ENCODE peak calls at places on chromosome 5, in eight cellular contexts. Q is fibroblast of lung, C is BE2C, V is PC-3, N is left ventricle myocardium inferior, F is stomach, P is bronchial epithelial cell, A is heart left ventricle. D is an unnamed sample.
A peak's percentile ranks its signal among the peaks of the same experiment; 100 is the strongest.

GRCh38 chr5:64688965-64689364 is 1.3 kb upstream of the SHISAL2B start:
- DNase-seq in Q (no peak), C (no peak), V (no peak), N (no peak), F (no peak), P (no peak), A (no peak), D (no peak)

GRCh38 chr5:174625591-174626365 is 98.6 kb upstream of the MSX2 start:
- DNase-seq in Q (no peak), C (no peak), V (no peak), N (no peak), F (no peak), P (no peak), A (no peak), D (no peak)

GRCh38 chr5:180084638-180085561 is 13.3 kb upstream of the RNF130 start:
- DNase-seq in Q (no peak), C (no peak), V (peak; percentile 33), N (no peak), F (peak; percentile 83), P (peak; percentile 44), A (no peak), D (no peak)

GRCh38 chr5:7908317-7908716 is 39.4 kb downstream of the MTRR start:
- DNase-seq in Q (no peak), C (no peak), V (no peak), N (no peak), F (no peak), P (no peak), A (no peak), D (no peak)

GRCh38 chr5:4576161-4576748 is 563.9 kb upstream of the ADAMTS16 start:
- DNase-seq in Q (peak; percentile 87), C (no peak), V (no peak), N (no peak), F (no peak), P (peak; percentile 9), A (no peak), D (no peak)

GRCh38 chr5:137442660-137443059 is 56.5 kb downstream of the SPOCK1 start:
- DNase-seq in Q (no peak), C (no peak), V (no peak), N (no peak), F (no peak), P (no peak), A (no peak), D (no peak)

GRCh38 chr5:126234563-126235195 is 188.5 kb upstream of the GRAMD2B start:
- DNase-seq in Q (peak; percentile 34), C (peak; percentile 60), V (peak; percentile 60), N (no peak), F (no peak), P (peak; percentile 57), A (no peak), D (no peak)

GRCh38 chr5:112918679-112919078 is 3.3 kb downstream of the REEP5 start:
- DNase-seq in Q (peak; percentile 8), C (no peak), V (no peak), N (no peak), F (no peak), P (no peak), A (no peak), D (no peak)

GRCh38 chr5:154653764-154654483 is 101.3 kb upstream of the LARP1 start:
- DNase-seq in Q (no peak), C (peak; percentile 93), V (no peak), N (no peak), F (no peak), P (no peak), A (no peak), D (no peak)

GRCh38 chr5:50965621-50966362 is 299.4 kb downstream of the PARP8 start:
- DNase-seq in Q (no peak), C (no peak), V (no peak), N (no peak), F (no peak), P (no peak), A (no peak), D (no peak)

GRCh38 chr5:67976812-67977455 is 238.6 kb upstream of the PIK3R1 start:
- DNase-seq in Q (peak; percentile 7), C (no peak), V (no peak), N (no peak), F (no peak), P (no peak), A (no peak), D (no peak)

GRCh38 chr5:142979636-142980035 is 209.5 kb downstream of the ARHGAP26 start:
- DNase-seq in Q (peak; percentile 13), C (no peak), V (peak; percentile 23), N (no peak), F (no peak), P (no peak), A (no peak), D (no peak)

GRCh38 chr5:78483809-78484521 is 123.5 kb downstream of the SCAMP1 start:
- DNase-seq in Q (peak; percentile 54), C (no peak), V (peak; percentile 17), N (no peak), F (no peak), P (peak; percentile 63), A (no peak), D (peak; percentile 48)

GRCh38 chr5:88269222-88269771 is 652 bp upstream of the TMEM161B start:
- DNase-seq in Q (peak; percentile 30), C (no peak), V (peak; percentile 25), N (no peak), F (no peak), P (peak; percentile 44), A (no peak), D (peak; percentile 32)

GRCh38 chr5:44365351-44365750 is 23.9 kb downstream of the FGF10 start:
- DNase-seq in Q (no peak), C (no peak), V (no peak), N (no peak), F (no peak), P (peak; percentile 7), A (no peak), D (no peak)

GRCh38 chr5:137190441-137190840 is 308.7 kb downstream of the SPOCK1 start:
- DNase-seq in Q (peak; percentile 83), C (no peak), V (peak; percentile 77), N (no peak), F (no peak), P (peak; percentile 49), A (no peak), D (no peak)

GRCh38 chr5:126525630-126526245 is 69.3 kb downstream of the ALDH7A1 start:
- DNase-seq in Q (no peak), C (peak; percentile 44), V (no peak), N (peak; percentile 76), F (peak; percentile 43), P (peak; percentile 48), A (peak; percentile 81), D (no peak)

GRCh38 chr5:33711094-33711670 is 180.6 kb downstream of the ADAMTS12 start:
- DNase-seq in Q (no peak), C (no peak), V (no peak), N (peak; percentile 33), F (no peak), P (no peak), A (no peak), D (no peak)

GRCh38 chr5:97046270-97046982 is 96.0 kb downstream of the LIX1 start:
- DNase-seq in Q (peak; percentile 15), C (no peak), V (peak; percentile 22), N (no peak), F (no peak), P (peak; percentile 32), A (no peak), D (no peak)

GRCh38 chr5:150176745-150177485 is 10.3 kb downstream of the CDX1 start:
- DNase-seq in Q (peak; percentile 17), C (no peak), V (no peak), N (no peak), F (no peak), P (no peak), A (no peak), D (no peak)

GRCh38 chr5:176545737-176546509 is 3.2 kb upstream of the CDHR2 start:
- DNase-seq in Q (no peak), C (no peak), V (peak; percentile 75), N (no peak), F (peak; percentile 64), P (peak; percentile 93), A (no peak), D (no peak)

GRCh38 chr5:150511641-150512367 is 3.9 kb downstream of the NDST1 start:
- DNase-seq in Q (peak; percentile 82), C (peak; percentile 76), V (peak; percentile 66), N (no peak), F (peak; percentile 69), P (peak; percentile 75), A (peak; percentile 63), D (no peak)

DNA sequence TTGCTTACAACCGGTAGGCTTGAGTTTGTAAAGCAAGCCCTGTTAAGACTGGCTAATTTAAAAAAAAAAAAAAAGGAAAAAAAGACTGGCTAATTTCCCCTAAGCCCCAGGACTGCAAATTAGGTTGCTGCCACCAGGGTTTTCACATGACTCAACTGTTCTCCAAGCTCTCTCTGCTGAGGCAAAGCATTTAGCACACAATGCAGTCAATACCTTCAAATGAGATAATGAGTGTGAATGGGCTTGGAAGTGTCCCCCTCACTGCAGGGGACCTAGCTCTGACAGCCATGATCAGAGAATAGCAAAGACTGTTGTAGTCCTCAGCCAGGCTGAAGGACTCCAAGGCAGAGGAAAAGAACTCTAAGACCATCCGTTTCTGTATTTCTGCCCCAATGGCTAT is 42.8 kb upstream of the ZSWIM6 start:
- DNase-seq in Q (no peak), C (no peak), V (no peak), N (no peak), F (no peak), P (no peak), A (no peak), D (no peak)
- TF ChIP-seq CTCF in Q (no peak), C (no peak), V (no peak), N (no peak), F (no peak), P (peak; percentile 10), A (no peak), D (no peak)

GRCh38 chr5:55031492-55031891 is 7.4 kb downstream of the GZMK start:
- DNase-seq in Q (peak; percentile 33), C (no peak), V (no peak), N (no peak), F (no peak), P (no peak), A (no peak), D (no peak)
- H3K4me3 ChIP-seq in Q (no peak overlapping the region), C (no peak overlapping the region), V (no peak overlapping the region), N (no peak overlapping the region), F (no peak overlapping the region), P (no peak overlapping the region), A (no peak overlapping the region), D (no peak overlapping the region)

DNA sequence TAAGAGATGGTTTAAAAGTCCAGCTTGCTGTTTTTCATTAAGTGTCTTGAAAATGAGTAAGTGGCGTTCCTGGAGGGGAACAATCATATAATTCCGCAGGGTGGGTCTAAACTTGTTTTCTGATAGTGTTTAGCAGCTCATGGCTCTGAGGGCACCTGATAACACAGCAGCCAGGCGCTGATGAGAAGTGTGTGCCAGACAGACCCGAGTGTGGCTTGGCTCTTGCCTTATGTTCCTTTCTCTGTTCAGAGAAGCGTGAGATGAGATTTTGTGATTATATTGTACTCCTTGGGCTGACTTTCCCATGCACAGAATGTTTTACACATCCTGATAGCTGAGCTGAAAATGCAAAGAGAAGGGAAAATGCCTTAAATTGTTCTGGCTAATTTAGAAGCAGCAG is 152.5 kb upstream of the OTULINL start:
- DNase-seq in Q (peak; percentile 50), C (peak; percentile 49), V (no peak), N (no peak), F (peak; percentile 41), P (no peak), A (no peak), D (no peak)
- H3K36me3 ChIP-seq in Q (peaks cover 14% of the 10 kb centered on the region), C (no peaks in the 10 kb centered on the region), V (peaks cover 54% of the 10 kb centered on the region), N (no peaks in the 10 kb centered on the region), F (no peaks in the 10 kb centered on the region), P (peaks cover 9% of the 10 kb centered on the region), A (no peaks in the 10 kb centered on the region), D (peaks cover 18% of the 10 kb centered on the region)

GRCh38 chr5:159290741-159291140 is 27.7 kb downstream of the UBLCP1 start:
- DNase-seq in Q (peak; percentile 66), C (no peak), V (peak; percentile 43), N (no peak), F (no peak), P (peak; percentile 22), A (no peak), D (no peak)

GRCh38 chr5:159286420-159287035 is 23.4 kb downstream of the UBLCP1 start:
- DNase-seq in Q (peak; percentile 34), C (peak; percentile 21), V (peak; percentile 49), N (no peak), F (no peak), P (peak; percentile 51), A (no peak), D (no peak)
- TF ChIP-seq CTCF in Q (peak; percentile 52), C (peak; percentile 70), V (peak; percentile 64), N (peak; percentile 60), F (no peak), P (peak; percentile 50), A (peak; percentile 35), D (peak; percentile 37)

D was measured in GM06990.